ENCODE peak calls at places on chromosome 22, in seven cellular contexts. F is hepatocyte, B is neural progenitor cell, G is GM23338, O is GM23248, T is MM.1S, L is HCT116. Q is an unnamed sample.
A peak's percentile ranks its signal among the peaks of the same experiment; 100 is the strongest.

GRCh38 chr22:35355744-35356420 is 25.0 kb upstream of the HMOX1 start:
- DNase-seq in F (no peak), B (no peak), G (no peak), O (peak; percentile 45), T (no peak), L (no peak), Q (no peak)

GRCh38 chr22:22892096-22893052 is 4.8 kb downstream of the IGLL5 start:
- DNase-seq in F (no peak), B (no peak), G (no peak), O (no peak), T (peak; percentile 13), L (no peak), Q (no peak)

GRCh38 chr22:21904250-21904789 is 36.9 kb upstream of the MAPK1 start:
- DNase-seq in F (no peak), B (no peak), G (no peak), O (no peak), T (no peak), L (no peak), Q (no peak)

GRCh38 chr22:25165785-25166184 is 33.9 kb upstream of the CRYBB3 start:
- DNase-seq in F (no peak), B (no peak), G (no peak), O (no peak), T (no peak), L (no peak), Q (no peak)

GRCh38 chr22:23154461-23154860 is 9.2 kb downstream of the RAB36 start:
- DNase-seq in F (no peak), B (no peak), G (no peak), O (no peak), T (no peak), L (no peak), Q (no peak)

GRCh38 chr22:28813772-28814518 is 13.6 kb upstream of the XBP1 start:
- DNase-seq in F (peak; percentile 65), B (no peak), G (no peak), O (no peak), T (no peak), L (no peak), Q (no peak)

GRCh38 chr22:43127166-43127908 is 15.9 kb downstream of the MCAT start:
- DNase-seq in F (peak; percentile 75), B (no peak), G (no peak), O (no peak), T (no peak), L (peak; percentile 69), Q (peak; percentile 89)

GRCh38 chr22:23675502-23676415 is 15.1 kb upstream of the RGL4 start:
- DNase-seq in F (peak; percentile 19), B (no peak), G (no peak), O (no peak), T (no peak), L (no peak), Q (peak; percentile 3)

GRCh38 chr22:38474003-38474607 is 6.2 kb downstream of the KDELR3 start:
- DNase-seq in F (no peak), B (no peak), G (no peak), O (no peak), T (no peak), L (no peak), Q (no peak)

GRCh38 chr22:24952837-24953293 is 349 bp downstream of the KIAA1671 start:
- DNase-seq in F (peak; percentile 78), B (peak; percentile 88), G (peak; percentile 88), O (peak; percentile 80), T (no peak), L (peak; percentile 31), Q (peak; percentile 71)

GRCh38 chr22:49404576-49405199 is 423.0 kb downstream of the BRD1 start:
- DNase-seq in F (no peak), B (no peak), G (no peak), O (no peak), T (no peak), L (no peak), Q (no peak)

GRCh38 chr22:25566812-25567211 is 2.3 kb downstream of the GRK3 start:
- DNase-seq in F (no peak), B (no peak), G (no peak), O (no peak), T (no peak), L (no peak), Q (no peak)

GRCh38 chr22:32204211-32204855 is 540 bp downstream of the RFPL2 start:
- DNase-seq in F (peak; percentile 56), B (peak; percentile 63), G (peak; percentile 63), O (no peak), T (no peak), L (no peak), Q (no peak)

GRCh38 chr22:33335611-33336279 is 277.6 kb upstream of the SYN3 start:
- DNase-seq in F (peak; percentile 71), B (no peak), G (no peak), O (no peak), T (no peak), L (no peak), Q (no peak)

GRCh38 chr22:42786606-42787356 is 66.1 kb upstream of the A4GALT start:
- DNase-seq in F (no peak), B (no peak), G (no peak), O (no peak), T (no peak), L (no peak), Q (no peak)

GRCh38 chr22:24418786-24419479 is 8.5 kb upstream of the ADORA2A start:
- DNase-seq in F (no peak), B (no peak), G (no peak), O (no peak), T (no peak), L (no peak), Q (no peak)

GRCh38 chr22:23398701-23399366 is 181.3 kb downstream of the IGLL1 start:
- DNase-seq in F (no peak), B (no peak), G (no peak), O (no peak), T (no peak), L (no peak), Q (no peak)

GRCh38 chr22:36999463-36999862 is 19.8 kb downstream of the TST start:
- DNase-seq in F (no peak), B (no peak), G (no peak), O (no peak), T (no peak), L (peak; percentile 37), Q (no peak)

GRCh38 chr22:29328566-29329500 is 13.3 kb upstream of the RASL10A start:
- DNase-seq in F (no peak), B (no peak), G (no peak), O (peak; percentile 25), T (no peak), L (no peak), Q (no peak)

GRCh38 chr22:23898006-23898974 is 4.1 kb downstream of the MIF start:
- DNase-seq in F (no peak), B (no peak), G (no peak), O (no peak), T (no peak), L (no peak), Q (no peak)

GRCh38 chr22:19463491-19464469 is 15.2 kb downstream of the UFD1 start:
- DNase-seq in F (no peak), B (no peak), G (no peak), O (peak; percentile 90), T (no peak), L (no peak), Q (no peak)

GRCh38 chr22:19122752-19123492 is 710 bp upstream of the DGCR2 start:
- DNase-seq in F (peak; percentile 63), B (no peak), G (peak; percentile 67), O (peak; percentile 30), T (no peak), L (no peak), Q (no peak)

GRCh38 chr22:29216873-29217666 is 11.4 kb downstream of the EMID1 start:
- DNase-seq in F (peak; percentile 46), B (no peak), G (no peak), O (peak; percentile 47), T (no peak), L (no peak), Q (no peak)

GRCh38 chr22:29456211-29456671 is 17.9 kb downstream of the RFPL1 start:
- DNase-seq in F (no peak), B (peak; percentile 80), G (peak; percentile 36), O (peak; percentile 34), T (no peak), L (no peak), Q (no peak)

GRCh38 chr22:37112084-37112728 is 2.7 kb upstream of the TMPRSS6 start:
- DNase-seq in F (peak; percentile 40), B (no peak), G (no peak), O (no peak), T (no peak), L (no peak), Q (no peak)

DNA sequence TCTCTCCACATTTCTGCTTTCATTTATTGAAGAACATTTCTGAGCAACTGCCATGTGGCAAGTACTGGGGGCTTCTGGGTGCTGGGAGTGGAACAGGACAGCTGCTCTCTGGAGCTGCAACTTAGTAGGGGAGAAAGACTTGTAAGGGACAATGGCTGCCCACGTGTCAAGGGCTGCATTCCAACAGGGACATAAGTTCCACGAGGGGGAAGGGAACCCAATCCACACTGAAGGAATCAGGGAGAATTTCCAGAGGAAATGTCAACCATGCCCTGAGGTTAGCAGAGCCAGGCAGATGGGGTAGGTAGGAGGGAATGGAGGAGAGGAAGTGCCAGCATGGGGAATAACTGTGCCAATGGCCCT is 1.7 kb downstream of the MAPK8IP2 start:
- DNase-seq in F (no peak), B (no peak), G (no peak), O (no peak), T (no peak), L (no peak), Q (no peak)
- TF ChIP-seq EZH2 in F (no peak), B (no peak), G (peak; percentile 40), O (peak; percentile 20), T (no peak), L (no peak), Q (no peak)

GRCh38 chr22:44180706-44181032 is at the start of gene PARVG:
- DNase-seq in F (peak; percentile 28), B (no peak), G (peak; percentile 70), O (no peak), T (peak; percentile 66), L (no peak), Q (peak; percentile 38)
- TF ChIP-seq EZH2phosphoT487 in F (no peak), B (no peak), G (no peak), O (no peak), T (no peak), L (no peak), Q (no peak)

GRCh38 chr22:27531782-27532530 is 269.6 kb downstream of the MN1 start:
- DNase-seq in F (peak; percentile 53), B (no peak), G (no peak), O (peak; percentile 76), T (no peak), L (no peak), Q (peak; percentile 30)
- H3K27ac ChIP-seq in F (no peak overlapping the region), B (no peak overlapping the region), G (no peak overlapping the region), O (no peak overlapping the region), T (no peak overlapping the region), L (no peak overlapping the region), Q (no peak overlapping the region)

GRCh38 chr22:20798218-20798617 is 24.3 kb downstream of the SERPIND1 start:
- DNase-seq in F (no peak), B (no peak), G (no peak), O (no peak), T (no peak), L (no peak), Q (no peak)
- TF ChIP-seq EZH2 in F (no peak), B (no peak), G (no peak), O (no peak), T (no peak), L (no peak), Q (no peak)

Q was measured in PC-3.